ENCODE peak calls at places on chromosomes 3 and 15, in six cellular contexts. C, F, K, B, N and Z are unnamed samples.

GRCh38 chr15:37134699-37135131 is 34.4 kb upstream of the MEIS2 start:
- DNase-seq in F (peak; percentile 73), N (peak; percentile 15), B (no peak), K (no peak), C (no peak), Z (peak; percentile 27)

GRCh38 chr15:29687939-29688884 is 134.1 kb downstream of the TJP1 start:
- DNase-seq in N (peak; percentile 23), C (no peak), K (no peak), F (no peak), B (no peak), Z (no peak)

GRCh38 chr15:63308491-63308890 is 31.1 kb downstream of the APH1B start:
- DNase-seq in C (no peak), B (no peak), K (no peak), N (no peak), F (no peak), Z (no peak)

GRCh38 chr3:194274424-194275085 is 76.6 kb downstream of the CPN2 start:
- DNase-seq in B (no peak), N (no peak), K (no peak), F (peak; percentile 45), C (no peak), Z (no peak)

GRCh38 chr3:141877911-141878310 is 1.5 kb downstream of the ATP1B3 start:
- DNase-seq in N (no peak), K (no peak), B (no peak), F (peak; percentile 52), C (no peak), Z (no peak)

GRCh38 chr3:190121061-190121765 is 516 bp upstream of the P3H2 start:
- DNase-seq in K (no peak), F (no peak), C (no peak), N (no peak), B (no peak), Z (no peak)

GRCh38 chr15:77499087-77499765 is 78.5 kb downstream of the HMG20A start:
- DNase-seq in C (no peak), F (no peak), N (no peak), B (no peak), K (no peak), Z (no peak)

GRCh38 chr3:171875923-171876412 is 32.8 kb downstream of the TMEM212 start:
- DNase-seq in C (no peak), F (peak; percentile 89), K (no peak), B (no peak), N (peak; percentile 43), Z (no peak)

GRCh38 chr15:44087578-44088190 is 107.4 kb downstream of the FRMD5 start:
- DNase-seq in K (no peak), N (peak; percentile 85), F (peak; percentile 95), C (no peak), B (no peak), Z (peak; percentile 60)

GRCh38 chr15:78263907-78264303 is 457 bp upstream of the DNAJA4 start:
- DNase-seq in N (no peak), B (no peak), K (no peak), F (no peak), C (no peak), Z (no peak)

GRCh38 chr15:99445272-99445850 is 120.4 kb upstream of the MEF2A start:
- DNase-seq in K (no peak), N (no peak), B (no peak), F (no peak), C (no peak), Z (no peak)

GRCh38 chr15:71364117-71364584 is 248.9 kb downstream of the THSD4 start:
- DNase-seq in N (no peak), B (no peak), K (no peak), F (no peak), C (no peak), Z (no peak)

GRCh38 chr15:58641660-58642059 is 107.8 kb downstream of the ADAM10 start:
- DNase-seq in K (no peak), C (no peak), F (no peak), N (no peak), B (no peak), Z (no peak)

GRCh38 chr15:56232058-56232457 is 11.6 kb downstream of the RFX7 start:
- DNase-seq in N (no peak), F (no peak), C (no peak), K (no peak), B (no peak), Z (no peak)

GRCh38 chr3:188090626-188091309 is 63.2 kb upstream of the LPP start:
- DNase-seq in F (no peak), N (no peak), B (no peak), C (no peak), K (no peak), Z (no peak)

GRCh38 chr15:44788748-44789147 is 52.4 kb downstream of the TRIM69 start:
- DNase-seq in C (no peak), B (no peak), F (no peak), N (no peak), K (no peak), Z (no peak)